ENCODE peak calls at places on chromosomes 6 and 20, in four cellular contexts. Z, P, X and W are unnamed samples.

GRCh38 chr6:6575143-6575542 is 13.4 kb upstream of the LY86 start:
- DNase-seq in Z (no peak), P (no peak), X (no peak), W (no peak)

GRCh38 chr6:105280033-105280432 is 100.2 kb upstream of the POPDC3 start:
- DNase-seq in Z (no peak), P (no peak), X (no peak), W (no peak)

GRCh38 chr20:47099093-47099492 is 204.4 kb downstream of the EYA2 start:
- DNase-seq in Z (no peak), P (no peak), X (no peak), W (no peak)

GRCh38 chr20:51860015-51860882 is 57.9 kb upstream of the SALL4 start:
- DNase-seq in Z (no peak), P (peak), X (no peak), W (no peak)

GRCh38 chr6:1930356-1930755 is 315.0 kb downstream of the GMDS start:
- DNase-seq in Z (no peak), P (no peak), X (no peak), W (no peak)

GRCh38 chr6:163416380-163416629 is 1.8 kb downstream of the QKI start:
- DNase-seq in Z (no peak), P (no peak), X (no peak), W (no peak)

GRCh38 chr6:35737413-35738211 is 780 bp downstream of the ARMC12 start:
- DNase-seq in Z (no peak), P (peak), X (no peak), W (peak)

GRCh38 chr20:48407710-48408109 is 420.1 kb downstream of the PREX1 start:
- DNase-seq in Z (no peak), P (no peak), X (no peak), W (no peak)

GRCh38 chr6:70469965-70470364 is 56.7 kb downstream of the FAM135A start:
- DNase-seq in Z (no peak), P (no peak), X (no peak), W (no peak)

GRCh38 chr6:144918073-144918472 is 632.9 kb downstream of the UTRN start:
- DNase-seq in Z (no peak), P (no peak), X (no peak), W (no peak)

GRCh38 chr20:36315545-36316351 is 9.6 kb downstream of the DLGAP4 start:
- DNase-seq in Z (no peak), P (no peak), X (peak), W (no peak)

GRCh38 chr20:2149507-2149906 is 47.9 kb downstream of the STK35 start:
- DNase-seq in Z (no peak), P (peak), X (no peak), W (no peak)

GRCh38 chr6:110534731-110535164 is 58.3 kb upstream of the SLC22A16 start:
- DNase-seq in Z (no peak), P (peak), X (no peak), W (no peak)

GRCh38 chr6:63066053-63066704 is 145.1 kb upstream of the FKBP1C start:
- DNase-seq in Z (no peak), P (no peak), X (no peak), W (no peak)

GRCh38 chr6:139134817-139135577 is at the start of gene HECA:
- DNase-seq in Z (peak), P (peak), X (peak), W (peak)

GRCh38 chr20:33086052-33086722 is 6.7 kb downstream of the BPIFB4 start:
- DNase-seq in Z (no peak), P (no peak), X (no peak), W (no peak)

GRCh38 chr6:163963205-163964120 is 548.9 kb downstream of the QKI start:
- DNase-seq in Z (no peak), P (no peak), X (no peak), W (no peak)

GRCh38 chr6:36624461-36625160 is 30.4 kb downstream of the SRSF3 start:
- DNase-seq in Z (no peak), P (no peak), X (peak), W (no peak)

GRCh38 chr6:56833873-56834272 is 121.0 kb upstream of the BEND6 start:
- DNase-seq in Z (no peak), P (no peak), X (no peak), W (no peak)

GRCh38 chr6:28769626-28770402 is 154.0 kb downstream of the TRIM27 start:
- DNase-seq in Z (no peak), P (peak), X (no peak), W (no peak)

GRCh38 chr6:112037783-112038216 is 16.1 kb upstream of the CCN6 start:
- DNase-seq in Z (no peak), P (peak), X (peak), W (peak)

GRCh38 chr20:18267815-18268214 is 20.5 kb upstream of the ZNF133 start:
- DNase-seq in Z (no peak), P (no peak), X (no peak), W (no peak)

GRCh38 chr20:36613974-36614373 is 8.4 kb downstream of the RAB5IF start:
- DNase-seq in Z (no peak), P (no peak), X (no peak), W (no peak)

GRCh38 chr6:939047-939363 is 246.1 kb upstream of the EXOC2 start:
- DNase-seq in Z (no peak), P (no peak), X (no peak), W (no peak)

GRCh38 chr6:32147401-32148132 is 4.2 kb downstream of the PRRT1 start:
- DNase-seq in Z (no peak), P (no peak), X (no peak), W (no peak)

GRCh38 chr6:6918216-6918983 is 189.4 kb upstream of the RREB1 start:
- DNase-seq in Z (peak), P (peak), X (no peak), W (no peak)

GRCh38 chr20:4811661-4812181 is 90.0 kb downstream of the PRND start:
- DNase-seq in Z (peak), P (no peak), X (no peak), W (no peak)

GRCh38 chr6:155795173-155795796 is 339.6 kb upstream of the NOX3 start:
- DNase-seq in Z (no peak), P (no peak), X (no peak), W (no peak)

GRCh38 chr6:145736854-145737181 is 1.5 kb upstream of the EPM2A start:
- DNase-seq in Z (no peak), P (peak), X (no peak), W (no peak)

GRCh38 chr6:158008894-158009891 is 27.5 kb downstream of the SYNJ2 start:
- DNase-seq in Z (peak), P (peak), X (peak), W (no peak)

GRCh38 chr20:54138427-54138826 is 35.4 kb downstream of the CYP24A1 start:
- DNase-seq in Z (no peak), P (no peak), X (no peak), W (no peak)

GRCh38 chr20:37821691-37822655 is 81.0 kb upstream of the VSTM2L start:
- DNase-seq in Z (no peak), P (peak), X (no peak), W (peak)

GRCh38 chr20:51497542-51498467 is 44.7 kb downstream of the NFATC2 start:
- DNase-seq in Z (peak), P (no peak), X (no peak), W (no peak)

GRCh38 chr6:166728884-166729530 is 102.0 kb upstream of the RPS6KA2 start:
- DNase-seq in Z (no peak), P (no peak), X (no peak), W (no peak)

GRCh38 chr6:26033942-26034354 is 53.3 kb upstream of the HFE start:
- DNase-seq in Z (no peak), P (no peak), X (no peak), W (no peak)

GRCh38 chr6:23446394-23447001 is 679.5 kb upstream of the NRSN1 start:
- DNase-seq in Z (no peak), P (no peak), X (no peak), W (peak)

GRCh38 chr6:71420693-71421328 is 132.2 kb downstream of the OGFRL1 start:
- DNase-seq in Z (no peak), P (peak), X (peak), W (peak)

GRCh38 chr20:33789109-33789857 is 21.9 kb upstream of the CHMP4B start:
- DNase-seq in Z (no peak), P (peak), X (no peak), W (peak)

GRCh38 chr20:48350291-48350988 is 477.4 kb downstream of the PREX1 start:
- DNase-seq in Z (no peak), P (no peak), X (no peak), W (no peak)

GRCh38 chr6:48080227-48081009 is 30.6 kb downstream of the PTCHD4 start:
- DNase-seq in Z (no peak), P (no peak), X (no peak), W (no peak)

GRCh38 chr6:168318090-168318489 is 1.5 kb downstream of the DACT2 start:
- DNase-seq in Z (no peak), P (no peak), X (no peak), W (no peak)

GRCh38 chr6:168314029-168314420 is 5.6 kb downstream of the DACT2 start:
- DNase-seq in Z (no peak), P (no peak), X (no peak), W (no peak)

GRCh38 chr6:168315626-168316025 is 4.0 kb downstream of the DACT2 start:
- DNase-seq in Z (no peak), P (no peak), X (no peak), W (no peak)

GRCh38 chr6:168313371-168314028 is 6.1 kb downstream of the DACT2 start:
- DNase-seq in Z (no peak), P (no peak), X (no peak), W (no peak)

DNA sequence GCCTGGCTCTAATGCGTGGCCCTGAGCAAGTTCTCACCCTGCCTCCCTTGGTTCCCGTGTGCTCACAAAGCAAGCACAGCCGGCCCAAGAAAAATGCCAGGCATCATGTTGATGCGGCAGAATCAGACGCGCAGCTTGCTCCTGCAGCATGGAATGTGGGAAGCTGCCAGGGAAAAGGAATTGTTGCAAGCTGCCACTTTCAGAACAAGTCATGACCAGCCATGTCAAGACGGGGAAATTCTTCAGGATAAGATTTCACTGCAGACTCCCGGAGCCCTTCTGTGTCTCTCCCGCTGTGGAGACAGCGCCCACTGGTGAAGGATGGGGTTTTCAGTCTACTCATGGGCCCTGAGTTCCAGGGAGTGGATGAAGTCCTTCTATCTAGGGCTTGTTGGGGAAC is 4.6 kb downstream of the DACT2 start:
- DNase-seq in Z (no peak), P (no peak), X (no peak), W (no peak)
- TF ChIP-seq CTCF in Z (no peak), P (no peak), X (no peak), W (no peak)

GRCh38 chr6:118659513-118660217 is 8.3 kb upstream of the CEP85L start:
- DNase-seq in Z (no peak), P (no peak), X (no peak), W (no peak)
- TF ChIP-seq CTCF in Z (no peak), P (no peak), X (no peak), W (no peak)

GRCh38 chr6:168232528-168232927 is 87.0 kb downstream of the DACT2 start:
- DNase-seq in Z (no peak), P (no peak), X (no peak), W (no peak)

GRCh38 chr6:168232046-168232445 is 87.5 kb downstream of the DACT2 start:
- DNase-seq in Z (no peak), P (no peak), X (no peak), W (no peak)

GRCh38 chr6:168231393-168231957 is 88.1 kb downstream of the DACT2 start:
- DNase-seq in Z (no peak), P (no peak), X (no peak), W (no peak)

GRCh38 chr6:168229368-168229752 is 90.2 kb downstream of the DACT2 start:
- DNase-seq in Z (no peak), P (no peak), X (no peak), W (no peak)

DNA sequence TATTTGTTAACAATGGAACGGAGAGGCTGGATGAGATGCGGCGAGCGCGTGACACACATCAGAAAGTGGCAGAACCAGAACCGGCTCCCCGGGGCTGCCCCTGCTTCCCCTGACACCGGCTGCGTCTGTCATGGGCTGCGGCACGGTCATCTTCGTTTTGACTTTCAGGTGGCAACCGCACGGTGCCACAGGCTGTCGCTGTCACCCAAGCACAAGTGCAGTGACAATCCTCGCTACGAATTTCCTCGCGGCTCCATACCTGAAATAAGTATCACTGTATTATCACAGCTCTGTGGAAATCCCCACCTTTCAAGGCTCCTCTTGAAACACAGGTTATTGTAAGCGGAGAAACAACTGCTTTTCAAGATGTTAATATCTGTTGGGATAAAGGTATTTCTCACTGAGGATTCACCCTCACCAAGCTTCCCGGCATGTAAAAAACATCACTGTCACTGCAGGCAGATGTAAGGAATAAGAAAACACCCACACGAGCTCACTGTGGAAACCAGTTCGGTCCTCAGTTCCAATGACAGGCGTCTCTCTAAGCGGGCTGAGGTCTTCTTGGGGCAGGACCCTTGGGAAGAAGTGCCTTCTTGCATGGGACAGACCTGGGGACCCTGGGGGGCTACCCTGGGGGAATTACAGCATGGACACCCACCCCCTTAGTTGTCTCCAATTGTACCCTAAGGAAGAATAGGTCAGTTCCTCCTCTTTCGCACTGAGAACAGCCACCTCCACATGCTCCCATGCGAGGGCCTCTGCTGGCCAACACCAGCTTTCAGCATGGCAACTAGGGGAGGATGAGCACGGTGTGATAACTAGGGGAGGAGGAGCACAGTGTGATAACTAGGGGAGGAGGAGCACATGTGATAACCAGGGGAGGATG is 86.3 kb downstream of the DACT2 start:
- DNase-seq in Z (no peak), P (no peak), X (no peak), W (no peak)
- TF ChIP-seq CTCF in Z (no peak), P (no peak), X (no peak), W (no peak)

GRCh38 chr20:62571667-62572344 is 70.5 kb upstream of the SLCO4A1 start:
- DNase-seq in Z (no peak), P (no peak), X (no peak), W (no peak)
- TF ChIP-seq CTCF in Z (no peak), P (no peak), X (no peak), W (no peak)

DNA sequence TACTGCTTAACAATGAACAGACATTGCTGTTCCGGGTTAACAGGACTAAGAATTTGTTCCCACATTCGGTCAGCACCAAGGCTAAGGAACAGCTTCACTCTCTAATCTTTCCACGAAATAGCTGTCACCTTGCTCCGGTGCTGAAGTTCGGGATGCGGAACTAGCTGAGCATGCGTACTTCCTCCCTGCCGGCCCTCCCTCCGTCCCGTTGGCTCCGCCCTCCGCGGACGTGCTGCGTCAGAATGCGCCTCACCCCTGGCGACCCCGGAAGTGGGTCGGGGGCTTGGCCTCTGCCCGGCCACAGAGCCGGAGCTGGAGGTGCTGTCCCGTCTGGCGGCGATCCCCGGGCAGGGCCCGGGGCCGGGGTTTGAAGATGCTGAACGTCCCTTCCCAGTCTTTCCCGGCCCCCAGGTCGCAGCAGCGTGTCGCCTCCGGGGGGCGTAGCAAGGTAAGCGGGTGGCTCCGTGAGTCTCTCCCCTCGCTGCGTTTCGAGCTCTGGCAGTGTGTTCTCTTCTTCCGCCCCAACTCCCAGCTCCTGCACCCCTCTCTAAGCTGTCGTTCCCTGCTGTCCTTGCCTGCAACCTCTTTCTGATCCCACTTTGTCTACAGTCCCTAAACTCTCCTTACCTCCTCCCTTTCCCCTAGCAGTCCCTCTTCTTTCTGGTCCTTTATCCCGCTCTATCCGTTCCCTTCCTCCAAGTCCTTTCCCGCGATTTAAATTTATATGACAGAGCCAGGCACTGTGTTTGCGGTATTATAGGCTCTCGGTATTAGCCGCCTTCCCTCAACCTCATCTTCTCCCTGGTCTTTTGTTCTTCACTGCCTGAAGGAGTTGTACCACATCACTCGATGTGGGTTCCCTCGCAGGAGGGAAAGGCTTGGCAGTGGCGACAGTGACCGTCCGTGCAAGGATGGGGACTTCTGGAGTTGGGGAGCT is at the start of gene CYB5R4:
- DNase-seq in Z (peak), P (peak), X (peak), W (peak)
- TF ChIP-seq CTCF in Z (peak), P (peak), X (no peak), W (peak)